ENCODE peak calls at places on chromosomes 4 and X, in ten cellular contexts. S is non-pigmented ciliary epithelial cell; Y is left ventricle myocardium superior; C is H54; P is AG08396; B is WERI-Rb-1; T is activated CD8-positive, alpha-beta memory T cell treated with anti-CD3 and anti-CD28 coated beads for 24 hours; V is hypothalamus; E is nephron progenitor cell; K is cardiac fibroblast. Z is an unnamed sample.

GRCh38 chr4:186472948-186473347 is 82.4 kb downstream of the MTNR1A start:
- DNase-seq in P (peak; percentile 22), C (peak; percentile 10), Y (no peak), T (no peak), K (peak; percentile 70), V (no peak), E (peak; percentile 22), B (no peak), S (no peak), Z (peak; percentile 11)

GRCh38 chr4:87679449-87680169 is 29.5 kb downstream of the DMP1 start:
- DNase-seq in V (peak; percentile 48), T (peak; percentile 62), E (peak; percentile 72), C (peak; percentile 2), Y (peak; percentile 48), P (peak; percentile 63), K (peak; percentile 75), S (peak; percentile 36), B (peak; percentile 44), Z (peak; percentile 44)

GRCh38 chr4:169619958-169620845 is at the start of gene CLCN3:
- DNase-seq in V (peak; percentile 97), Y (peak; percentile 99), C (peak; percentile 62), K (peak; percentile 98), E (peak; percentile 96), T (peak; percentile 96), P (peak; percentile 93), S (peak; percentile 76), B (peak; percentile 100), Z (peak; percentile 99)

GRCh38 chrX:119427024-119427794 is 28.1 kb downstream of the SLC25A43 start:
- DNase-seq in T (peak; percentile 57), K (peak; percentile 39), B (no peak), P (peak; percentile 26), S (peak; percentile 15), E (no peak), Y (peak; percentile 46), V (peak; percentile 5), C (no peak), Z (no peak)

GRCh38 chr4:127049506-127049905 is 583.3 kb upstream of the INTU start:
- DNase-seq in T (no peak), E (no peak), K (no peak), P (no peak), S (no peak), Y (no peak), B (no peak), C (no peak), V (no peak), Z (no peak)

GRCh38 chrX:71532078-71532752 is 689 bp upstream of the OGT start:
- DNase-seq in K (no peak), C (no peak), S (no peak), T (peak; percentile 67), Y (no peak), E (no peak), V (no peak), B (no peak), P (peak; percentile 10), Z (peak; percentile 39)

GRCh38 chrX:128020701-128021100 is 31.5 kb downstream of the ACTRT1 start:
- DNase-seq in P (no peak), K (no peak), T (no peak), B (no peak), S (peak; percentile 23), Y (no peak), V (no peak), C (no peak), E (no peak), Z (no peak)

GRCh38 chr4:140091305-140091704 is 62.7 kb downstream of the MAML3 start:
- DNase-seq in K (no peak), E (no peak), P (no peak), T (no peak), S (no peak), C (no peak), B (no peak), Y (no peak), V (no peak), Z (no peak)

GRCh38 chr4:94519019-94519418 is 67.3 kb downstream of the PDLIM5 start:
- DNase-seq in K (no peak), B (no peak), V (no peak), E (no peak), T (no peak), C (no peak), S (no peak), Y (no peak), P (no peak), Z (no peak)

GRCh38 chrX:103376979-103377324 is 614 bp downstream of the BEX3 start:
- DNase-seq in T (no peak), B (peak; percentile 8), P (no peak), V (peak; percentile 1), K (peak; percentile 58), S (no peak), E (peak; percentile 39), C (no peak), Y (peak; percentile 26), Z (peak; percentile 61)

GRCh38 chr4:42767669-42768068 is 110.8 kb upstream of the ATP8A1 start:
- DNase-seq in E (no peak), S (no peak), B (no peak), Y (no peak), V (no peak), K (no peak), P (no peak), T (no peak), C (no peak), Z (no peak)

GRCh38 chr4:81052119-81053068 is 21.9 kb downstream of the BMP3 start:
- DNase-seq in C (no peak), B (peak; percentile 73), T (peak; percentile 72), V (peak; percentile 13), K (peak; percentile 66), P (peak; percentile 37), S (no peak), Y (peak; percentile 50), E (peak; percentile 85), Z (peak; percentile 83)

GRCh38 chrX:48689143-48689920 is 5.7 kb downstream of the WAS start:
- DNase-seq in E (no peak), K (no peak), P (no peak), V (no peak), B (peak; percentile 26), C (no peak), Y (no peak), T (no peak), S (no peak), Z (no peak)

GRCh38 chrX:92209936-92210335 is 430.8 kb downstream of the PCDH11X start:
- DNase-seq in K (no peak), T (no peak), B (no peak), Y (no peak), V (no peak), S (no peak), P (no peak), C (no peak), E (no peak), Z (peak; percentile 64)

GRCh38 chr4:114052227-114052626 is 72.8 kb upstream of the ARSJ start:
- DNase-seq in C (no peak), E (no peak), Y (no peak), K (no peak), P (no peak), V (no peak), T (no peak), S (no peak), B (no peak), Z (no peak)

GRCh38 chr4:163540977-163541376 is 46.5 kb downstream of the TMA16 start:
- DNase-seq in K (peak; percentile 29), Y (no peak), T (no peak), V (no peak), P (peak; percentile 76), S (peak; percentile 73), B (no peak), E (no peak), C (peak; percentile 17), Z (no peak)

GRCh38 chr4:77805802-77806201 is 13.4 kb downstream of the CNOT6L start:
- DNase-seq in P (no peak), K (no peak), S (no peak), E (no peak), B (no peak), T (no peak), Y (no peak), V (no peak), C (no peak), Z (no peak)

GRCh38 chr4:100736651-100737450 is 219.0 kb upstream of the EMCN start:
- DNase-seq in S (peak; percentile 49), E (no peak), C (no peak), K (peak; percentile 92), B (no peak), Y (no peak), P (peak; percentile 21), T (no peak), V (no peak), Z (no peak)

GRCh38 chrX:53630261-53630660 is 56.3 kb downstream of the HUWE1 start:
- DNase-seq in V (no peak), T (no peak), B (no peak), P (no peak), S (no peak), K (no peak), Y (no peak), E (no peak), C (no peak), Z (no peak)

GRCh38 chr4:73172166-73172565 is 86.4 kb downstream of the ANKRD17 start:
- DNase-seq in T (no peak), V (no peak), S (no peak), Y (no peak), C (no peak), E (no peak), K (peak; percentile 20), B (no peak), P (no peak), Z (no peak)

GRCh38 chr4:2036327-2036726 is 22.8 kb upstream of the NAT8L start:
- DNase-seq in C (no peak), E (no peak), P (no peak), S (no peak), T (no peak), V (no peak), Y (no peak), K (no peak), B (peak; percentile 56), Z (no peak)

GRCh38 chr4:133969202-133969873 is 232.3 kb downstream of the PABPC4L start:
- DNase-seq in B (no peak), T (no peak), C (no peak), V (no peak), E (no peak), P (no peak), S (peak; percentile 37), K (peak; percentile 86), Y (no peak), Z (peak; percentile 41)

GRCh38 chr4:103451341-103451740 is 253.2 kb upstream of the CENPE start:
- DNase-seq in K (no peak), P (no peak), B (no peak), S (peak; percentile 13), T (no peak), C (no peak), V (no peak), Y (no peak), E (no peak), Z (no peak)

GRCh38 chrX:102580891-102581290 is 18.4 kb upstream of the ARMCX5 start:
- DNase-seq in K (no peak), P (no peak), T (no peak), C (no peak), E (no peak), Y (no peak), S (no peak), B (no peak), V (no peak), Z (no peak)

GRCh38 chrX:49110417-49110816 is 13.1 kb downstream of the GPKOW start:
- DNase-seq in K (no peak), S (no peak), Y (no peak), V (no peak), B (no peak), T (no peak), C (no peak), P (no peak), E (no peak), Z (no peak)

GRCh38 chrX:5086388-5086787 is 1142.3 kb downstream of the NLGN4X start:
- DNase-seq in T (no peak), C (no peak), P (no peak), Y (no peak), K (no peak), E (no peak), B (no peak), V (no peak), S (no peak), Z (no peak)

GRCh38 chrX:39726810-39727209 is 370.9 kb downstream of the BCOR start:
- DNase-seq in S (no peak), C (no peak), E (no peak), Y (peak; percentile 63), V (no peak), T (no peak), P (no peak), K (peak; percentile 56), B (peak; percentile 77), Z (no peak)

GRCh38 chr4:150863456-150863855 is 151.6 kb downstream of the LRBA start:
- DNase-seq in V (no peak), P (no peak), B (no peak), E (no peak), K (no peak), C (no peak), S (no peak), T (no peak), Y (no peak), Z (no peak)